ENCODE peak calls at places on chromosome 13, in five cellular contexts. One of them, this sample, is unnamed.
A peak's percentile ranks its signal among the peaks of the same experiment; 100 is the strongest.

GRCh38 chr13:113803409-113804016 is 44.5 kb downstream of the TMEM255B start:
- DNase-seq in adrenal gland: no peak
- DNase-seq in lower leg skin: no peak
- DNase-seq in cardiac muscle cell: no peak
- DNase-seq in PC-3: no peak
- DNase-seq in this sample: no peak

GRCh38 chr13:20161275-20161950 is 561 bp upstream of the GJA3 start:
- DNase-seq in adrenal gland: no peak
- DNase-seq in lower leg skin: no peak
- DNase-seq in cardiac muscle cell: peak; percentile 82
- DNase-seq in PC-3: no peak
- DNase-seq in this sample: no peak

GRCh38 chr13:103282571-103283450 is 216.6 kb upstream of the SLC10A2 start:
- DNase-seq in adrenal gland: no peak
- DNase-seq in lower leg skin: no peak
- DNase-seq in cardiac muscle cell: peak; percentile 64
- DNase-seq in PC-3: peak; percentile 86
- DNase-seq in this sample: no peak

GRCh38 chr13:112711528-112712265 is 21.9 kb downstream of the ATP11A start:
- DNase-seq in adrenal gland: peak; percentile 89
- DNase-seq in lower leg skin: peak; percentile 90
- DNase-seq in cardiac muscle cell: peak; percentile 87
- DNase-seq in PC-3: peak; percentile 77
- DNase-seq in this sample: peak; percentile 93

GRCh38 chr13:45362939-45363338 is 22.0 kb upstream of the TPT1 start:
- DNase-seq in adrenal gland: no peak
- DNase-seq in lower leg skin: no peak
- DNase-seq in cardiac muscle cell: no peak
- DNase-seq in PC-3: no peak
- DNase-seq in this sample: no peak

GRCh38 chr13:76868451-76868850 is 17.8 kb downstream of the KCTD12 start:
- DNase-seq in adrenal gland: no peak
- DNase-seq in lower leg skin: no peak
- DNase-seq in cardiac muscle cell: no peak
- DNase-seq in PC-3: no peak
- DNase-seq in this sample: no peak

GRCh38 chr13:20231839-20232555 is at the start of gene GJB6:
- DNase-seq in adrenal gland: no peak
- DNase-seq in lower leg skin: no peak
- DNase-seq in cardiac muscle cell: peak; percentile 34
- DNase-seq in PC-3: no peak
- DNase-seq in this sample: no peak

GRCh38 chr13:35599385-35599784 is 122.9 kb upstream of the MAB21L1 start:
- DNase-seq in adrenal gland: no peak
- DNase-seq in lower leg skin: no peak
- DNase-seq in cardiac muscle cell: peak; percentile 83
- DNase-seq in PC-3: no peak
- DNase-seq in this sample: no peak

GRCh38 chr13:45361596-45362206 is 20.7 kb upstream of the TPT1 start:
- DNase-seq in adrenal gland: no peak
- DNase-seq in lower leg skin: no peak
- DNase-seq in cardiac muscle cell: no peak
- DNase-seq in PC-3: peak; percentile 72
- DNase-seq in this sample: no peak

GRCh38 chr13:97225533-97225932 is 3.4 kb downstream of the MBNL2 start:
- DNase-seq in adrenal gland: no peak
- DNase-seq in lower leg skin: no peak
- DNase-seq in cardiac muscle cell: no peak
- DNase-seq in PC-3: no peak
- DNase-seq in this sample: no peak

GRCh38 chr13:26050568-26051230 is 1.1 kb downstream of the SHISA2 start:
- DNase-seq in adrenal gland: no peak
- DNase-seq in lower leg skin: no peak
- DNase-seq in cardiac muscle cell: peak; percentile 70
- DNase-seq in PC-3: no peak
- DNase-seq in this sample: no peak

GRCh38 chr13:41306271-41307150 is 4.6 kb upstream of the NAA16 start:
- DNase-seq in adrenal gland: no peak
- DNase-seq in lower leg skin: no peak
- DNase-seq in cardiac muscle cell: no peak
- DNase-seq in PC-3: no peak
- DNase-seq in this sample: no peak

GRCh38 chr13:75250526-75251183 is 231.3 kb downstream of the TBC1D4 start:
- DNase-seq in adrenal gland: no peak
- DNase-seq in lower leg skin: no peak
- DNase-seq in cardiac muscle cell: no peak
- DNase-seq in PC-3: no peak
- DNase-seq in this sample: no peak

GRCh38 chr13:109007946-109008345 is 378.5 kb downstream of the MYO16 start:
- DNase-seq in adrenal gland: no peak
- DNase-seq in lower leg skin: no peak
- DNase-seq in cardiac muscle cell: no peak
- DNase-seq in PC-3: no peak
- DNase-seq in this sample: no peak

GRCh38 chr13:30577381-30577780 is 40.3 kb upstream of the USPL1 start:
- DNase-seq in adrenal gland: peak; percentile 77
- DNase-seq in lower leg skin: no peak
- DNase-seq in cardiac muscle cell: no peak
- DNase-seq in PC-3: peak; percentile 90
- DNase-seq in this sample: peak; percentile 81

GRCh38 chr13:71460179-71460578 is 406.8 kb downstream of the DACH1 start:
- DNase-seq in adrenal gland: no peak
- DNase-seq in lower leg skin: no peak
- DNase-seq in cardiac muscle cell: no peak
- DNase-seq in PC-3: no peak
- DNase-seq in this sample: no peak

GRCh38 chr13:73740681-73741080 is 393.5 kb downstream of the KLF12 start:
- DNase-seq in adrenal gland: no peak
- DNase-seq in lower leg skin: no peak
- DNase-seq in cardiac muscle cell: no peak
- DNase-seq in PC-3: no peak
- DNase-seq in this sample: peak; percentile 13
- H3K4me3 ChIP-seq in adrenal gland: no peak overlapping the region
- H3K4me3 ChIP-seq in lower leg skin: no peak overlapping the region
- H3K4me3 ChIP-seq in cardiac muscle cell: no peak overlapping the region
- H3K4me3 ChIP-seq in PC-3: no peak overlapping the region
- H3K4me3 ChIP-seq in this sample: peak overlapping the region; percentile 4

GRCh38 chr13:60583196-60583908 is 186.3 kb downstream of the TDRD3 start:
- DNase-seq in adrenal gland: no peak
- DNase-seq in lower leg skin: peak; percentile 56
- DNase-seq in cardiac muscle cell: no peak
- DNase-seq in PC-3: no peak
- DNase-seq in this sample: peak; percentile 70
- TF ChIP-seq CTCF in adrenal gland: no peak
- TF ChIP-seq CTCF in lower leg skin: no peak
- TF ChIP-seq CTCF in cardiac muscle cell: peak; percentile 46
- TF ChIP-seq CTCF in PC-3: no peak
- TF ChIP-seq CTCF in this sample: peak; percentile 53

GRCh38 chr13:99626461-99627082 is 125.3 kb downstream of the TM9SF2 start:
- DNase-seq in adrenal gland: peak; percentile 35
- DNase-seq in lower leg skin: no peak
- DNase-seq in cardiac muscle cell: no peak
- DNase-seq in PC-3: peak; percentile 68
- DNase-seq in this sample: peak; percentile 44
- H3K4me3 ChIP-seq in adrenal gland: peak overlapping the region; percentile 8
- H3K4me3 ChIP-seq in lower leg skin: no peak overlapping the region
- H3K4me3 ChIP-seq in cardiac muscle cell: no peak overlapping the region
- H3K4me3 ChIP-seq in PC-3: peak overlapping the region; percentile 33
- H3K4me3 ChIP-seq in this sample: no peak overlapping the region

GRCh38 chr13:106143392-106143791 is 392.1 kb downstream of the EFNB2 start:
- DNase-seq in adrenal gland: no peak
- DNase-seq in lower leg skin: no peak
- DNase-seq in cardiac muscle cell: no peak
- DNase-seq in PC-3: peak; percentile 65
- DNase-seq in this sample: no peak

GRCh38 chr13:106151056-106151699 is 384.3 kb downstream of the EFNB2 start:
- DNase-seq in adrenal gland: no peak
- DNase-seq in lower leg skin: no peak
- DNase-seq in cardiac muscle cell: no peak
- DNase-seq in PC-3: peak; percentile 93
- DNase-seq in this sample: peak; percentile 93

GRCh38 chr13:106145070-106145469 is 390.4 kb downstream of the EFNB2 start:
- DNase-seq in adrenal gland: no peak
- DNase-seq in lower leg skin: no peak
- DNase-seq in cardiac muscle cell: no peak
- DNase-seq in PC-3: no peak
- DNase-seq in this sample: no peak

GRCh38 chr13:106143930-106144709 is 391.3 kb downstream of the EFNB2 start:
- DNase-seq in adrenal gland: no peak
- DNase-seq in lower leg skin: no peak
- DNase-seq in cardiac muscle cell: no peak
- DNase-seq in PC-3: peak; percentile 88
- DNase-seq in this sample: no peak

DNA sequence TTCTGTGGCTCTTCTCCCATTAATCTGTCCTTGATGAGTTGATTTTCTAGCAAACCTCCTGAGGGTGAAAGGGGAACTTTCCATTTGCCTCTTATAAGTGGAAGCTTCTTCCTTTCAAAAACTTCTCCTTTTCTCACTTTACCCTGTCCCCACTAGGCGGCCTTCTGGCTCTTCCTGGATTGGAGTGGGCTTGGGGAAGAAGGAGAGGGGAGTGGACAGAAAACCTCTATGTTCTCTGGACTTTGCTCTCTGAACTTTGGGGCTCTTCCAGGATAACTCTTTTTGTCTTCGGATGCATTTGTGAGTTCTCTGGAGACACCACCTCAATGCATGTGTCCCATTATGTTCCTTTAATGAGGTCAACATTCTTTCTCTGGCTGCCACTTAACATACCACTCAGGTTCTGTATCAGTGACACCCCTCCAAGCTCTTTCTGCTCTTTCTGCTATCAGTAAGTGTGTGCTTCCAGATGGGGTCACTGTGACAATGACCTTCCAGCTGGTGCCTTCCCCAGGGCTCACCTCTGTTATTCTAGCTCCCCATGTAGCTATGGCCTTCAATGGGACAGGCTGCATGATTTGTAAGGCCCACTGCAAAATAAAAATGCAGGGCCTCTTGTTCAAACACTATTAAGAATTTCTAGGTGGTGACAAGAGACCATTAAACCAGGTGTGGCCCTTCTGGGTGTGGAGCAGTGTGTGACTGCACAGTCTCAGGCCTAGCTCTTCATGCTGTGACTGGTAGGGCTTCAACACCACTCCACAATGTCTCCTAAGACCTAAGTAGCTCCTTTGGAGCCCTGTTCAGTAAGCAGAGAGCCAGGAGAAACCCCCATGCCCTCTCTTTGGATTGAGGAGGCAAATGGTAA is 389.2 kb downstream of the EFNB2 start:
- DNase-seq in adrenal gland: no peak
- DNase-seq in lower leg skin: no peak
- DNase-seq in cardiac muscle cell: peak; percentile 63
- DNase-seq in PC-3: no peak
- DNase-seq in this sample: no peak
- TF ChIP-seq CTCF in adrenal gland: no peak
- TF ChIP-seq CTCF in lower leg skin: no peak
- TF ChIP-seq CTCF in cardiac muscle cell: no peak
- TF ChIP-seq CTCF in PC-3: peak; percentile 27
- TF ChIP-seq CTCF in this sample: no peak

GRCh38 chr13:33815011-33815550 is 2.9 kb upstream of the RFC3 start:
- DNase-seq in adrenal gland: no peak
- DNase-seq in lower leg skin: no peak
- DNase-seq in cardiac muscle cell: no peak
- DNase-seq in PC-3: no peak
- DNase-seq in this sample: no peak
- H3K4me3 ChIP-seq in adrenal gland: no peak overlapping the region
- H3K4me3 ChIP-seq in lower leg skin: no peak overlapping the region
- H3K4me3 ChIP-seq in cardiac muscle cell: no peak overlapping the region
- H3K4me3 ChIP-seq in PC-3: no peak overlapping the region
- H3K4me3 ChIP-seq in this sample: no peak overlapping the region

GRCh38 chr13:48176781-48177180 is 56.2 kb upstream of the ITM2B start:
- DNase-seq in adrenal gland: no peak
- DNase-seq in lower leg skin: no peak
- DNase-seq in cardiac muscle cell: no peak
- DNase-seq in PC-3: no peak
- DNase-seq in this sample: no peak

GRCh38 chr13:48185018-48185417 is 48.0 kb upstream of the ITM2B start:
- DNase-seq in adrenal gland: no peak
- DNase-seq in lower leg skin: no peak
- DNase-seq in cardiac muscle cell: no peak
- DNase-seq in PC-3: no peak
- DNase-seq in this sample: no peak

GRCh38 chr13:48184260-48184659 is 48.7 kb upstream of the ITM2B start:
- DNase-seq in adrenal gland: no peak
- DNase-seq in lower leg skin: no peak
- DNase-seq in cardiac muscle cell: no peak
- DNase-seq in PC-3: no peak
- DNase-seq in this sample: no peak

GRCh38 chr13:48178126-48178525 is 54.9 kb upstream of the ITM2B start:
- DNase-seq in adrenal gland: no peak
- DNase-seq in lower leg skin: no peak
- DNase-seq in cardiac muscle cell: no peak
- DNase-seq in PC-3: no peak
- DNase-seq in this sample: no peak

DNA sequence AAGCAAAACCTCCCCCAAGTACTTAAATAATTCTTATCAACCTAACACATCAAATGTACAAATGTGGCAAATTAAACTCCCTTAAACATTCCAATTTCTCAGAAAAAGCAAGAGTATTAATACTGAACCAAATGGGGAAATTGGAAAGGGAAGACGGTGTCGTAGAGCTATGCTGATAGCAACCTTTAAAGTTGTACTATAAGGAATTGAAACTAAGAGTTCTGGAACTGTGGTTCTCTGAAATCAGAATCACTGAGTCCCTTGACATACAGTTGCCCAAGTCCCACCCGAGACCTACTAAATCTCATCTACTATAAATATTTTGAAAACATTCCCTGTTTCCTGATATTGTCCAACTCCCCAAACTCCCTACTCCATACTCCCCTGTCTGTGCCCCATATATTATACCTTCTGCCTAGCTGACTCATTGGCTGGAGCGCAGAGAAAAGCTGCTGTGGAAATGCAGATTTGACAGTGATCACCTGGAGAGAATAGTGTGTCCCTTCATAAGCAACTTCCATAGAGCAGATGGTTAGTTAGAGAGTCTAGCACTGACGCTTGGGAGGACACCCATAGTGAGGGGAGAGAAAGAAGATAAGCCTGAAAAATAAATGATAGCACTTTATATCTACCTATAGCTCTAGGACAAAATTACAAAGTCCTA is 51.4 kb upstream of the ITM2B start:
- DNase-seq in adrenal gland: no peak
- DNase-seq in lower leg skin: no peak
- DNase-seq in cardiac muscle cell: no peak
- DNase-seq in PC-3: no peak
- DNase-seq in this sample: no peak
- TF ChIP-seq CTCF in adrenal gland: no peak
- TF ChIP-seq CTCF in lower leg skin: no peak
- TF ChIP-seq CTCF in cardiac muscle cell: no peak
- TF ChIP-seq CTCF in PC-3: no peak
- TF ChIP-seq CTCF in this sample: no peak

DNA sequence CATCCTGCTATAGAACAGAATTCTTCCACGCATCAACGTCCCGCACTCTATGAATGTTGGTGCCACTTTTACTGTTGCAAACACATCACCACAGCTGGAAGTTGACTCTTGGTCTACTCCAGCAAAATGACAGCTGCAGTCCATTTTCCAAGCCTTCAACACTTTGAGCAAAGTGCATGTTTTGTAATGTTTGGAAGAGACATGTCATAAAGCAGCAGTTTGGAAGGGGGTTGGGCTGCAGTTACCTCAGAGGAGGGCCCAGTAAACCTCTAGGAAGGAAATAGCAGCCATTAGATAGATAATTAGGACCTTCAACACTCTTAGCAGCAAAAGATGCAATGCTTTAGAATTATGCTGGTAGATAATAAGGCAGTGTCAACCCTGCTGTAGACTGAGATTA is 323.6 kb downstream of the TDRD3 start:
- DNase-seq in adrenal gland: no peak
- DNase-seq in lower leg skin: no peak
- DNase-seq in cardiac muscle cell: no peak
- DNase-seq in PC-3: no peak
- DNase-seq in this sample: no peak
- H3K4me3 ChIP-seq in adrenal gland: no peak overlapping the region
- H3K4me3 ChIP-seq in lower leg skin: no peak overlapping the region
- H3K4me3 ChIP-seq in cardiac muscle cell: no peak overlapping the region
- H3K4me3 ChIP-seq in PC-3: no peak overlapping the region
- H3K4me3 ChIP-seq in this sample: no peak overlapping the region